ENCODE peak calls at places on chromosomes 3 and 15, in four cellular contexts. Q is HepG2, M is K562, V is H1. H is an unnamed sample.

GRCh38 chr3:116155830-116156229 is 289.5 kb downstream of the LSAMP start:
- DNase-seq in Q (no peak), M (no peak), V (no peak), H (no peak)

GRCh38 chr3:43747641-43748040 is 56.9 kb downstream of the ABHD5 start:
- DNase-seq in M (no peak), Q (no peak), V (no peak), H (no peak)

GRCh38 chr15:63600001-63600645 is 2.9 kb downstream of the FBXL22 start:
- DNase-seq in Q (no peak), V (no peak), M (no peak), H (peak)

GRCh38 chr15:67164401-67164791 is 90.1 kb downstream of the AAGAB start:
- DNase-seq in M (no peak), V (no peak), Q (no peak), H (no peak)

GRCh38 chr15:89360294-89360971 is 25.8 kb upstream of the POLG start:
- DNase-seq in M (no peak), V (no peak), Q (no peak), H (no peak)

GRCh38 chr15:69697913-69698312 is 245.3 kb downstream of the RPLP1 start:
- DNase-seq in M (no peak), V (no peak), Q (no peak), H (no peak)

GRCh38 chr15:34078900-34079299 is 22.8 kb downstream of the EMC7 start:
- DNase-seq in V (no peak), Q (no peak), M (no peak), H (no peak)

GRCh38 chr3:180253283-180253682 is 216.5 kb upstream of the PEX5L start:
- DNase-seq in M (no peak), V (no peak), Q (no peak), H (no peak)

GRCh38 chr3:24149032-24149431 is 203.9 kb downstream of the NR1D2 start:
- DNase-seq in V (no peak), M (peak), Q (no peak), H (no peak)

GRCh38 chr15:38414351-38414750 is 39.6 kb upstream of the FAM98B start:
- DNase-seq in Q (peak), M (peak), V (peak), H (peak)

GRCh38 chr3:102165367-102165766 is 269.4 kb upstream of the ZPLD1 start:
- DNase-seq in V (no peak), M (no peak), Q (no peak), H (no peak)

GRCh38 chr3:136171097-136171542 is 25.0 kb downstream of the MSL2 start:
- DNase-seq in Q (no peak), V (no peak), M (no peak), H (no peak)

GRCh38 chr3:55683666-55684270 is 196.7 kb upstream of the WNT5A start:
- DNase-seq in V (no peak), M (no peak), Q (no peak), H (no peak)

GRCh38 chr15:77784361-77785292 is 151.9 kb upstream of the LINGO1 start:
- DNase-seq in Q (peak), V (no peak), M (peak), H (peak)

GRCh38 chr3:112471926-112472325 is 27.3 kb downstream of the BTLA start:
- DNase-seq in V (no peak), M (no peak), Q (no peak), H (no peak)

GRCh38 chr3:50246517-50246954 is 10.5 kb downstream of the GNAI2 start:
- DNase-seq in M (peak), Q (no peak), V (no peak), H (peak)

GRCh38 chr3:171890398-171890797 is 47.2 kb downstream of the TMEM212 start:
- DNase-seq in M (no peak), V (no peak), Q (no peak), H (no peak)

GRCh38 chr15:90877996-90878395 is 6.3 kb upstream of the FES start:
- DNase-seq in V (no peak), Q (no peak), M (no peak), H (no peak)

GRCh38 chr3:165439765-165440164 is 243.6 kb upstream of the SLITRK3 start:
- DNase-seq in V (no peak), M (no peak), Q (no peak), H (no peak)

GRCh38 chr3:193053031-193053430 is 135.4 kb upstream of the MB21D2 start:
- DNase-seq in M (no peak), Q (no peak), V (no peak), H (no peak)

GRCh38 chr3:120171134-120171863 is 77.1 kb upstream of the GSK3B start:
- DNase-seq in V (no peak), Q (no peak), M (no peak), H (no peak)

GRCh38 chr3:49133226-49133951 is 539 bp upstream of the LAMB2 start:
- DNase-seq in V (no peak), M (peak), Q (peak), H (peak)

GRCh38 chr3:49132437-49133225 is at the start of gene LAMB2:
- DNase-seq in M (peak), V (peak), Q (peak), H (peak)

GRCh38 chr3:49131040-49131439 is 1.8 kb downstream of the LAMB2 start:
- DNase-seq in V (no peak), Q (no peak), M (no peak), H (no peak)

GRCh38 chr3:49131576-49131975 is 1.3 kb downstream of the LAMB2 start:
- DNase-seq in Q (no peak), V (no peak), M (no peak), H (no peak)

DNA sequence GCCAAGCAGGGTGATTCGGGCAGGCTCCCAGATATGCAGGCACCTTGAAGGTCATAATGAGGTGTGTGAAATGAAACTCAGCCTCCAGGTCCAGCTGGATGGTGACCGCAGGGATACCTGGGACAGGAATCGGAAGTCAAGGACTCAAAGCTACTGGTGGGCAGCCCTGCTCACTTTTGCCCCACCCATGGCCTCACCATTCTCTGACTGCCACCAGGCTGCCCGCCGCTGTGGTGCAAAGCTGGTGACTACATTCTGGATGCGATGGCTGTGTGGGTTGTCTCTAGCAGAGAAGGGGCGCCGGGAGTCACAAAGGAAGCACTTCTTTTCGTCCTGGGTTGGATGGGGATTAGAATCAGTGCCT is 795 bp downstream of the LAMB2 start:
- DNase-seq in M (no peak), Q (no peak), V (no peak), H (no peak)
- TF ChIP-seq PHF8 in M (no peak), Q (no peak), V (no peak), H (no peak)

GRCh38 chr3:10459954-10460754 is 45.2 kb downstream of the ATP2B2 start:
- DNase-seq in Q (peak), M (peak), V (peak), H (peak)
- TF ChIP-seq PHF8 in Q (peak), M (no peak), V (no peak), H (no peak)

DNA sequence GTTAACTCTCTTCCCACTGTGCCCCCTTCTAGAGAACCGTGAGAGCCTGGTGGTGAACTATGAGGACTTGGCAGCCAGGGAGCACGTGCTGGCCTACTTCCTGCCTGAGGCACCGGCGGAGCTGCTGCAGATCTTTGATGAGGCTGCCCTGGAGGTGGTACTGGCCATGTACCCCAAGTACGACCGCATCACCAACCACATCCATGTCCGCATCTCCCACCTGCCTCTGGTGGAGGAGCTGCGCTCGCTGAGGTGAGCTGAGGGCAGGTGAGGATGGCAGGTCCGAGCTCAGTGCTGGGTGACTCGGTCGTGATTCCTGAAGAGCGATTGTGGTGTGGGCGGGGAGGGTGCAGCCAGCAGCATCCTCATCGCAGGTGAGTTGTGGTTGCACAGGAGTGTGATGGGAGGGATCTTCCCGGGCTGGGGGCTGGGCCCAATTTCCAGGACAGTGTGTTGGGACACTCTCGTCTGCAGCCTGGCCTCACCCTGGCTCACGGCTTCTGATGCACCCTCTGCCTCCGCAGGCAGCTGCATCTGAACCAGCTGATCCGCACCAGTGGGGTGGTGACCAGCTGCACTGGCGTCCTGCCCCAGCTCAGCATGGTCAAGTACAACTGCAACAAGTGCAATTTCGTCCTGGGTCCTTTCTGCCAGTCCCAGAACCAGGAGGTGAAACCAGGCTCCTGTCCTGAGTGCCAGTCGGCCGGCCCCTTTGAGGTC is 8.0 kb downstream of the MCM2 start:
- DNase-seq in V (no peak), Q (no peak), M (no peak), H (no peak)
- TF ChIP-seq PHF8 in V (no peak), Q (no peak), M (no peak), H (no peak)

GRCh38 chr3:13463618-13464400 is 16.3 kb upstream of the HDAC11 start:
- DNase-seq in M (no peak), Q (no peak), V (no peak), H (no peak)
- TF ChIP-seq PHF8 in M (no peak), Q (no peak), V (no peak), H (no peak)

GRCh38 chr15:76060098-76060989 is 559 bp downstream of the TMEM266 start:
- DNase-seq in M (no peak), Q (no peak), V (no peak), H (peak)
- TF ChIP-seq PHF8 in M (no peak), Q (no peak), V (peak), H (no peak)

GRCh38 chr15:58604455-58604923 is 145.0 kb downstream of the ADAM10 start:
- DNase-seq in V (no peak), M (no peak), Q (peak), H (no peak)

GRCh38 chr15:58606577-58607080 is 142.9 kb downstream of the ADAM10 start:
- DNase-seq in Q (no peak), V (no peak), M (no peak), H (no peak)

GRCh38 chr15:58608711-58609110 is 140.8 kb downstream of the ADAM10 start:
- DNase-seq in V (no peak), Q (no peak), M (no peak), H (no peak)

GRCh38 chr15:58605931-58606330 is 143.6 kb downstream of the ADAM10 start:
- DNase-seq in M (no peak), V (no peak), Q (no peak), H (no peak)

DNA sequence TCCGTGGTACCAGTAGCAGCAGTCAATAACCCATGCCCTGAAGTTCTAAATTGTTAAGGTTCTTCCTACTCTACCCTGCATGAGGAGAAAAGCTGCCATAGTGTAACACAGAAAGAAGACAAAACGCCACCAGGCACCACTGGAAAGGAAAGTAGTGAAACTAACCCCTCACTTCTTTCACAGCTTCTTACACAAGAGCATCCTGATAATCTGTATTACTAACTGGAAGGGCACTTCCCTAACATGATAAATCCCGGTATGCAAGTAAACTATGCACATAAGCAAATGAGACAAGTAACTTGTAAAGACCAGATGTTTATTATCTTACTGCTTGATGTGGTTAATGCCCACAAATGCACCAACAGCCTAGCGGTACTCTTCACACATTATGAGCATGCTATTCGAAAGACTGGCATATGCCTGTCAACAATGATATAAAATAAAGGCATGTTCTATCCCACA is 141.3 kb downstream of the ADAM10 start:
- DNase-seq in V (no peak), Q (no peak), M (no peak), H (no peak)
- TF ChIP-seq PHF8 in V (no peak), Q (no peak), M (no peak), H (no peak)

H was measured in A549.